ENCODE peak calls at places on chromosomes 13 and 19, in nine cellular contexts. N, S, W, E, Y, P, Z, A and V are unnamed samples.

GRCh38 chr13:68304287-68304893 is 1074.3 kb upstream of the PCDH9 start:
- DNase-seq in N (peak), S (no peak), W (no peak), E (peak), Y (peak), P (no peak), Z (no peak), A (peak), V (no peak)

GRCh38 chr13:44191504-44192171 is 182.0 kb upstream of the SERP2 start:
- DNase-seq in N (peak), S (peak), W (no peak), E (peak), Y (no peak), P (no peak), Z (peak), A (peak), V (no peak)

GRCh38 chr19:15122331-15123030 is 15.3 kb downstream of the SYDE1 start:
- DNase-seq in N (no peak), S (no peak), W (no peak), E (no peak), Y (no peak), P (no peak), Z (no peak), A (no peak), V (no peak)

GRCh38 chr13:54742984-54743383 is 1714.4 kb downstream of the OLFM4 start:
- DNase-seq in N (no peak), S (no peak), W (no peak), E (no peak), Y (no peak), P (no peak), Z (no peak), A (no peak), V (no peak)

GRCh38 chr19:17107546-17108452 is 32.2 kb downstream of the MYO9B start:
- DNase-seq in N (peak), S (peak), W (peak), E (no peak), Y (peak), P (peak), Z (peak), A (peak), V (peak)

GRCh38 chr13:66689037-66689619 is 541.0 kb downstream of the PCDH9 start:
- DNase-seq in N (no peak), S (no peak), W (no peak), E (peak), Y (no peak), P (no peak), Z (no peak), A (peak), V (no peak)

GRCh38 chr19:27673986-27674385 is 1539.0 kb downstream of the UQCRFS1 start:
- DNase-seq in N (no peak), S (no peak), W (no peak), E (no peak), Y (no peak), P (no peak), Z (no peak), A (no peak), V (no peak)

GRCh38 chr19:43560687-43561086 is 14.6 kb downstream of the XRCC1 start:
- DNase-seq in N (peak), S (no peak), W (no peak), E (no peak), Y (peak), P (no peak), Z (no peak), A (no peak), V (no peak)

GRCh38 chr13:114140909-114141255 is 8.5 kb upstream of the RASA3 start:
- DNase-seq in N (no peak), S (no peak), W (peak), E (no peak), Y (no peak), P (no peak), Z (no peak), A (no peak), V (no peak)

GRCh38 chr19:12365094-12365371 is 450 bp downstream of the ZNF442 start:
- DNase-seq in N (no peak), S (peak), W (no peak), E (no peak), Y (no peak), P (no peak), Z (peak), A (peak), V (no peak)

DNA sequence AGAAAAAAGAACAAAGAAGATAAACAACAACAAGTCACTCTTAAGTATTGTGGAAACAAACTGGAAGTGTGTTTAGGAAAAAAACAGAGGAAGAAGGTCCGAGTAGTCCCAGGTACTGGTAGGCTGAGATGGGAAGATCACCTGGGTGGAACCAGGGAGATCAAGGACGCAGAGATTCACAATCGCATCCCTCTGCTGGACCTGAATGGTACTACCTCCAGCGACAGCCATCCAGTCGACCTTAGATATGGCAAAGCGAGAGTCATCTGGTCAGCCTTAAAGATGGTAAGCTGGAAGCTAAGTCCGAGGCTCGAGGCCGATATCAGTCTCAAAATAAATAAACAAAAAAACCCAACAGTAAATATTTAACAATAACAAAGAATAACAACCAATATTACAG is 44.9 kb upstream of the ZNF91 start:
- DNase-seq in N (no peak), S (no peak), W (no peak), E (no peak), Y (peak), P (no peak), Z (no peak), A (no peak), V (no peak)
- TF ChIP-seq CTCF in N (no peak), S (no peak), W (no peak), E (peak), Y (no peak), P (no peak), Z (no peak), A (no peak), V (peak)

GRCh38 chr19:40585241-40585640 is 8.6 kb downstream of the SHKBP1 start:
- DNase-seq in N (no peak), S (no peak), W (no peak), E (no peak), Y (no peak), P (no peak), Z (no peak), A (no peak), V (no peak)
- TF ChIP-seq CTCF in N (no peak), S (no peak), W (no peak), E (no peak), Y (no peak), P (no peak), Z (no peak), A (no peak), V (no peak)

DNA sequence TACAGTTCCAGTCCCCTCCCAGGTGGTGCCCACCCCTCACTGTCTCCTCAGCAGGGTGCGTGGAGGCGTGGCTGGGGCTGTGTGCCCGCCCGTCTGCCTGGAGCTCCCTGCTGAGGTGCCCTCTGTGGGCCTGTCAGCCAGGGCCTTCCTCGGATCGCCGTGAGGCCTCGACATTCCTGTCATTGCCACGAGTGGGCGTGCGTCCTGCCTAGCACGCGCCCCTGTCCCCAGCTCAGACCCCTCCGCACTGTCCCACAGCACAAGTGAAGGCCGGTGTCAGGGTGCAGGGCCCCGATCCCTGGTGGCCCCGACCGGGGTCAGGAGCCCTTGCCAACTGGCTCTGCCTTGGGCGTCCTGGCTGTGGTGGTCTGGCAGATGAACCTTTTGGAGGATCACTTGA is 32.2 kb downstream of the DOT1L start:
- DNase-seq in N (no peak), S (no peak), W (no peak), E (no peak), Y (no peak), P (no peak), Z (no peak), A (no peak), V (no peak)
- TF ChIP-seq CTCF in N (no peak), S (no peak), W (no peak), E (no peak), Y (no peak), P (no peak), Z (no peak), A (no peak), V (no peak)

DNA sequence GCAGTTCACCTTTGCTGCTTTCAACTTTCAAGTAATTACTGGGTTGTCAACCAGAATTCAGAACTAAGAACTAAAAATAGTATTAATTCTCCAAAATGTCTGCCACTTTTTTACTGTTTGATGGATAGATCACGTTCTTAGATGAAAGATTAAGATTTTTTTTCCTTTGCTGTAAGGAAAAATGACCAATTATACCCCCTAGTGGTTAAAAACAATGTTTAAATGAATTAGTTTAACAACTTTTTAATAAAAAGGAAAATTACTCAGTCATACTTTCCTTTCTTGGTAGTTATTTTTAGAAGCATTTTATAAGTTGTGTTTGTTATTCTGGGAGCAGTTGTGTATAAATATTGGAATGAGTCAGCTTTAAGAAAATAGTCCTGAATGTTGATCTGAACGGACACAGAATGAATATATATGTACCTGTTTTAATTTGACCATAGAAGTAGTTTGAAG is 4.6 kb downstream of the TM9SF2 start:
- DNase-seq in N (no peak), S (no peak), W (no peak), E (no peak), Y (peak), P (no peak), Z (no peak), A (peak), V (no peak)
- TF ChIP-seq CTCF in N (no peak), S (no peak), W (no peak), E (peak), Y (peak), P (peak), Z (peak), A (peak), V (peak)

GRCh38 chr13:82993417-82993816 is 888.9 kb downstream of the SLITRK1 start:
- DNase-seq in N (no peak), S (no peak), W (no peak), E (peak), Y (no peak), P (no peak), Z (no peak), A (no peak), V (no peak)
- TF ChIP-seq CTCF in N (no peak), S (no peak), W (no peak), E (no peak), Y (no peak), P (no peak), Z (no peak), A (no peak), V (no peak)

GRCh38 chr19:19547674-19548345 is 9.7 kb downstream of the CILP2 start:
- DNase-seq in N (no peak), S (no peak), W (no peak), E (no peak), Y (no peak), P (no peak), Z (no peak), A (no peak), V (no peak)
- TF ChIP-seq CTCF in N (no peak), S (no peak), W (no peak), E (no peak), Y (no peak), P (no peak), Z (no peak), A (no peak), V (no peak)

GRCh38 chr19:31354316-31354715 is 5.1 kb upstream of the TSHZ3 start:
- DNase-seq in N (no peak), S (no peak), W (no peak), E (no peak), Y (no peak), P (no peak), Z (no peak), A (no peak), V (no peak)

GRCh38 chr19:31352296-31352781 is 3.1 kb upstream of the TSHZ3 start:
- DNase-seq in N (no peak), S (no peak), W (no peak), E (peak), Y (no peak), P (no peak), Z (no peak), A (no peak), V (no peak)

GRCh38 chr19:31352782-31353651 is 3.8 kb upstream of the TSHZ3 start:
- DNase-seq in N (no peak), S (no peak), W (no peak), E (peak), Y (no peak), P (no peak), Z (no peak), A (no peak), V (no peak)

GRCh38 chr19:31354919-31355318 is 5.7 kb upstream of the TSHZ3 start:
- DNase-seq in N (no peak), S (no peak), W (no peak), E (peak), Y (no peak), P (no peak), Z (no peak), A (no peak), V (no peak)

GRCh38 chr19:31353826-31354225 is 4.6 kb upstream of the TSHZ3 start:
- DNase-seq in N (no peak), S (no peak), W (no peak), E (peak), Y (no peak), P (no peak), Z (no peak), A (no peak), V (no peak)
- TF ChIP-seq CTCF in N (no peak), S (no peak), W (no peak), E (peak), Y (no peak), P (no peak), Z (no peak), A (no peak), V (no peak)

DNA sequence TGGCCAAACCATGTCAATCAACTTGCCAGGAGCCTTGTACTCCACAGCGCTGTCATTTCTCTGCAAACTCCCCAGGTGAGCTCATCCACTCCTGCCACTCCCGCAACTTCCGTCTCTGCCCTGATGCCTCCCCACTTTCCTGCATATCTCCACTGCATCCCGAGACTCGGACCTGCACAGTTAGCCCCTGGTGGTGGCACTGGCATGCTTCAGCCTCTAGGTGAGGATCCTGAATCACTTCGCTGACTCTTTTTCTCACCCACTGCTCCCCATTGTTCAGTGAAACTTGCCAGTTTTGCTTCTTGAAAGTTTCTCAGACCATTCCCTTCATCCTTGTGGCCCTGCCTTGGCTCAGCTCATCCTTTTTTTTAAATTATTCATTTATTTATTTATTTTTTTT is 3.4 kb upstream of the CTU1 start:
- DNase-seq in N (peak), S (no peak), W (no peak), E (peak), Y (peak), P (no peak), Z (no peak), A (no peak), V (no peak)
- TF ChIP-seq CTCF in N (peak), S (peak), W (no peak), E (peak), Y (no peak), P (no peak), Z (no peak), A (peak), V (peak)

GRCh38 chr13:109126973-109127615 is 497.7 kb downstream of the MYO16 start:
- DNase-seq in N (no peak), S (no peak), W (no peak), E (peak), Y (no peak), P (no peak), Z (no peak), A (no peak), V (no peak)
- TF ChIP-seq CTCF in N (no peak), S (no peak), W (no peak), E (no peak), Y (no peak), P (no peak), Z (no peak), A (no peak), V (no peak)

DNA sequence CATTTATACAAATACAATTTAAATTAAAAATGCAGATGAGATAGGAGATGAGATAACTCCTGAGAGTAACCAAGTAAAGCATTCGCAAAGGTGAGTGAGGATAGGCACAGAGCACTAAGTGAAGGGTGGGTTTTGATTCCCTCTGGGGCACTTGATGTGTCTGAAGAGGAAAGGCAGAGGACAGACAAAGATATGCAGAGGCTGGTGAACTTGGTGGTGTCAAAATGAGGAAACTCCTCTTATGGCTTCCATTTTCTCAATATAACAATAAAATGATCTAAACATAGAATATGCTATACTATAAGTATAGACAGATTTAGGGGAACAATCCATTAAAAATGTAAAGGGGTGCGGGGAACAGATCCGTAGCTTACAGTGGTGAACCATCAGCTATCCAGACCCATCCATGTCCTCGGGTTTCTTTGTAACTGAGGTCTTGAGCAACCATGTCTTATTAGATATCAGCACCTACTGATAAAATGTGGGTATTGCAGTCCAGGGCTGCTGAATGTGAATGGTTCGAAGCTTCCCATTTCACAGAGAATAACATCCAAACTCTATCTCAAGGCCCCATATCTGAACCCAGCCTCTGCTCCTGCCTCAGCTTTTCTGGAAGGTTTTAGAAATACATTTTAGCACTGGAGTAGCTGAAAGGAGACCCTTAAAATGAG is 73.9 kb upstream of the SLC10A2 start:
- DNase-seq in N (peak), S (no peak), W (no peak), E (peak), Y (peak), P (no peak), Z (no peak), A (peak), V (no peak)
- TF ChIP-seq CTCF in N (no peak), S (peak), W (no peak), E (peak), Y (no peak), P (peak), Z (peak), A (peak), V (peak)